ENCODE peak calls at places on chromosomes 5 and 9, in four cellular contexts. S, V, T and Y are unnamed samples.

GRCh38 chr5:143431789-143432188 is 28.3 kb upstream of the NR3C1 start:
- DNase-seq in T (no peak), V (no peak), S (no peak), Y (no peak)

GRCh38 chr5:73591102-73591695 is 25.7 kb downstream of the UTP15 start:
- DNase-seq in V (peak), T (no peak), S (no peak), Y (peak)

GRCh38 chr9:129459550-129460322 is 161.2 kb downstream of the C9orf50 start:
- DNase-seq in V (no peak), T (no peak), S (no peak), Y (no peak)

GRCh38 chr5:31847354-31847753 is 208.4 kb downstream of the PDZD2 start:
- DNase-seq in S (no peak), T (no peak), V (no peak), Y (no peak)

GRCh38 chr5:173056783-173057061 is 570 bp downstream of the CREBRF start:
- DNase-seq in V (no peak), S (no peak), T (no peak), Y (no peak)

GRCh38 chr9:98182069-98182820 is 10.2 kb downstream of the CORO2A start:
- DNase-seq in S (no peak), V (no peak), T (no peak), Y (no peak)

GRCh38 chr9:83708515-83709158 is 879 bp upstream of the UBQLN1 start:
- DNase-seq in S (peak), V (peak), T (peak), Y (no peak)

GRCh38 chr5:96343094-96343493 is 90.0 kb downstream of the PCSK1 start:
- DNase-seq in V (no peak), S (no peak), T (no peak), Y (no peak)

GRCh38 chr9:117464941-117465616 is 50.2 kb upstream of the ASTN2 start:
- DNase-seq in T (no peak), V (no peak), S (no peak), Y (no peak)

GRCh38 chr5:65076251-65076869 is 307.6 kb downstream of the CWC27 start:
- DNase-seq in V (no peak), S (peak), T (no peak), Y (peak)

GRCh38 chr9:29861803-29862202 is 2288.5 kb upstream of the C9orf72 start:
- DNase-seq in T (no peak), V (no peak), S (no peak), Y (no peak)

GRCh38 chr9:84857224-84857623 is 187.7 kb downstream of the NTRK2 start:
- DNase-seq in S (no peak), V (no peak), T (no peak), Y (no peak)

GRCh38 chr5:85334-85995 is 6.5 kb upstream of the PLEKHG4B start:
- DNase-seq in V (no peak), T (no peak), S (no peak), Y (no peak)

GRCh38 chr5:14873093-14873492 is 1.5 kb upstream of the ANKH start:
- DNase-seq in V (no peak), S (no peak), T (no peak), Y (no peak)

GRCh38 chr9:114056527-114056926 is 21.6 kb downstream of the AMBP start:
- DNase-seq in V (no peak), T (no peak), S (no peak), Y (no peak)

GRCh38 chr5:181059297-181060230 is 19.5 kb downstream of the BTNL9 start:
- DNase-seq in V (no peak), S (no peak), T (no peak), Y (no peak)

GRCh38 chr5:140402258-140403074 is 833 bp downstream of the ANKHD1 start:
- DNase-seq in T (peak), S (peak), V (peak), Y (no peak)

GRCh38 chr5:18102733-18103132 is 468.5 kb downstream of the TAF11L14 start:
- DNase-seq in T (no peak), S (no peak), V (no peak), Y (no peak)

GRCh38 chr5:78803386-78803785 is 154.8 kb upstream of the LHFPL2 start:
- DNase-seq in S (no peak), V (no peak), T (no peak), Y (no peak)

GRCh38 chr9:88220652-88221051 is 82.4 kb upstream of the SPATA31C2 start:
- DNase-seq in T (no peak), S (no peak), V (no peak), Y (no peak)

GRCh38 chr9:105500108-105500766 is 52.4 kb downstream of the FSD1L start:
- DNase-seq in S (no peak), V (no peak), T (no peak), Y (no peak)

GRCh38 chr5:145921211-145921610 is 15.2 kb upstream of the SH3RF2 start:
- DNase-seq in T (no peak), S (no peak), V (no peak), Y (no peak)

GRCh38 chr5:42759456-42759855 is 2.8 kb downstream of the CCDC152 start:
- DNase-seq in T (no peak), V (no peak), S (no peak), Y (no peak)

GRCh38 chr9:110115341-110115820 is 92.6 kb downstream of the C9orf152 start:
- DNase-seq in S (no peak), V (no peak), T (no peak), Y (no peak)

GRCh38 chr5:100595152-100595811 is 60.1 kb downstream of the FAM174A start:
- DNase-seq in T (peak), V (no peak), S (peak), Y (peak)

GRCh38 chr5:156475831-156476551 is 149.0 kb downstream of the SGCD start:
- DNase-seq in V (no peak), T (no peak), S (no peak), Y (peak)
- TF ChIP-seq CTCF in V (no peak), T (no peak), S (no peak), Y (peak)

DNA sequence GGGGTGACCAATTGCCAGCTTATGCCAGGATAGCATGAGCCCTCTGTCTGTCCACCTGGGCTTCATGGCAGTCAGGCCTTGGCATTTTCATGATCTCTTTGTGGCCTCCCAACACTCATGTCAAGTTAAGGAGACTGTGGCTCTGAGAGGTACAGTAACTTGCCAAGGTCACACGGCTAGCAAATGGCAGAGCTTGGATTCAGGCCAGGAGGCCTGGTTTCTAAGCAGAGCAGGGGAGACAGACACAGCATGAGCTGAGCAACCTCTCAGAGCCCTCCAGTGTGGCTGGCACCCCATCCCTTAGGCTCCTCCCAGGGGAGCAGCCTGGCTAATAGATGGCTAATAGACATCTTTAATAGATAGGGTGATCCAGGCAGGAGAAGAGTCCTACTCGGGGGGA is 4.0 kb downstream of the SYNPO start:
- DNase-seq in V (no peak), S (no peak), T (peak), Y (no peak)
- H3K4me3 ChIP-seq in V (no peak), S (no peak), T (no peak), Y (no peak)

DNA sequence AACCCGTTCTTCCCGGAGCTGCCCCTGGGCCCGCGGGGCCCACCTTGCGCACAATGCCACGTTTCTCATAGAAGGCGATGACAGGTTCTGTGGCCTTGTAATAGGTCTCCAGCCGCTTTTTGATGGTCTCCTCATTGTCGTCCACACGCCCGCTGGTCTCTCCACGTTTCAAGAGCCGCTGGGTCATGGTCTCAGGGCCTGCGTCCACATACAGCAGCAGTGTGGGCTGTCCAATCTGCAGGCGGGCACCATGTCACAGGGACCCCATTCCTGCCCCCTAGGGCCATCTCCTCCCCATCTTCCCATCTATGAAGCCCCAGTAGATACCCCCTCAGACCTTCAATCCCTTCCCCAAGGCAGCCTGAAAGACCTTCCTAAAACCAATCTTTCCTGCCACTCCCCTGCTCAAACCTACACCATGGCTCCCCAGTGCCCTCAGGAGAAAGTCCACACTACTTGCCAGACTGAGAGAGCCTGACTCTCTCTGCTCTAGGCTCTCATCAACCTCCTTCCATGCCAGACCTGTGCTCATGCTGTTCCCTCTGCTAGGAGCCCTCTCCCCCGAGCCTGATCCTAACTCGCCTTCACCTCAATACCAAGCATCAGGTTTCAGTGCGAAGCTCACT is 9.1 kb downstream of the AK1 start:
- DNase-seq in S (no peak), T (no peak), V (no peak), Y (no peak)
- H3K27ac ChIP-seq in S (peak), T (peak), V (no peak), Y (no peak)

GRCh38 chr5:149759986-149760699 is 30.0 kb downstream of the PPARGC1B start:
- DNase-seq in S (no peak), V (no peak), T (no peak), Y (no peak)
- TF ChIP-seq CTCF in S (no peak), V (no peak), T (no peak), Y (peak)

GRCh38 chr9:96611302-96611701 is 8.3 kb downstream of the CDC14B start:
- DNase-seq in T (no peak), S (no peak), V (no peak), Y (no peak)
- H3K4me3 ChIP-seq in T (no peak), S (no peak), V (no peak), Y (no peak)

GRCh38 chr9:21682981-21683380 is 119.5 kb upstream of the MTAP start:
- DNase-seq in V (peak), T (no peak), S (no peak), Y (no peak)

GRCh38 chr9:21682376-21682775 is 120.1 kb upstream of the MTAP start:
- DNase-seq in S (no peak), V (no peak), T (no peak), Y (no peak)

GRCh38 chr9:21683484-21684175 is 118.8 kb upstream of the MTAP start:
- DNase-seq in S (no peak), T (no peak), V (no peak), Y (no peak)

GRCh38 chr9:21680590-21680989 is 121.8 kb upstream of the MTAP start:
- DNase-seq in V (no peak), S (no peak), T (no peak), Y (no peak)

DNA sequence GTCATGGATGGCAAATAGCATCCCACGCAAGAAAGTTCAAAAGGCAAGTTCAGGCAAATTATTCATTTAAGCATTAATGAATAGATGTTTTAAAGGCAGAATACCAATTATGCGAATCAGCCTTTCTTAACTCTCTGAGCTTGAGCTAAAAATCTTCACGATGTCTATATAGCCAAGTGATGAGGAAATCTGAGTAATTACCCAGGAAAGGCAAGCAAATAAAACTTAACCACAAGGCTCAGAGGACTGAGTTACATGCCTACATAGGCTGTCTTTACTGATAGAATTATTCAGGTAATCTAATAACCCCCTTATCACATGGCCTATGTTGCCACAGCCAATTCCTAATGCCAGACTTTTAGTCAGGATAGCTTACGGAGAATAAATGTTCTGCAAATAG is 120.8 kb upstream of the MTAP start:
- DNase-seq in T (no peak), V (peak), S (no peak), Y (no peak)
- H3K27ac ChIP-seq in T (no peak), V (peak), S (no peak), Y (no peak)

GRCh38 chr5:28737682-28738081 is 1699.3 kb upstream of the CDH9 start:
- DNase-seq in S (no peak), V (no peak), T (no peak), Y (no peak)
- TF ChIP-seq CTCF in S (no peak), V (no peak), T (no peak), Y (no peak)

GRCh38 chr9:127652733-127653132 is 40.7 kb downstream of the STXBP1 start:
- DNase-seq in V (no peak), T (no peak), S (no peak), Y (no peak)
- H3K4me3 ChIP-seq in V (no peak), T (no peak), S (no peak), Y (no peak)

GRCh38 chr5:88396126-88396525 is 127.5 kb upstream of the TMEM161B start:
- DNase-seq in V (no peak), T (no peak), S (no peak), Y (no peak)
- H3K27ac ChIP-seq in V (no peak), T (no peak), S (no peak), Y (no peak)